ENCODE peak calls at places on chromosomes 3 and 15, in four cellular contexts. C is uterus, I is left colon, R is AG08396. Y is an unnamed sample.

GRCh38 chr3:50322386-50323091 is at the start of gene HYAL2:
- DNase-seq in C (peak; percentile 84), I (peak; percentile 53), R (no peak), Y (peak; percentile 81)

GRCh38 chr3:11423868-11424267 is 151.7 kb downstream of the ATG7 start:
- DNase-seq in C (no peak), I (no peak), R (no peak), Y (no peak)

GRCh38 chr3:72844436-72844999 is 3.7 kb downstream of the SHQ1 start:
- DNase-seq in C (no peak), I (no peak), R (no peak), Y (no peak)

GRCh38 chr3:140375002-140375401 is 302.9 kb upstream of the TRIM42 start:
- DNase-seq in C (no peak), I (no peak), R (no peak), Y (no peak)

GRCh38 chr3:10520118-10520517 is 14.7 kb upstream of the ATP2B2 start:
- DNase-seq in C (no peak), I (no peak), R (no peak), Y (peak; percentile 9)

GRCh38 chr15:34330279-34330678 is 7.3 kb downstream of the SLC12A6 start:
- DNase-seq in C (no peak), I (no peak), R (no peak), Y (no peak)

GRCh38 chr15:71826196-71826595 is 15.8 kb downstream of the NR2E3 start:
- DNase-seq in C (no peak), I (no peak), R (no peak), Y (no peak)

GRCh38 chr15:80468776-80469175 is 64.6 kb downstream of the ARNT2 start:
- DNase-seq in C (no peak), I (no peak), R (no peak), Y (no peak)

GRCh38 chr3:126433496-126434263 is 39.0 kb downstream of the CFAP100 start:
- DNase-seq in C (no peak), I (no peak), R (no peak), Y (peak; percentile 51)

GRCh38 chr3:158539414-158540014 is 31.5 kb upstream of the MLF1 start:
- DNase-seq in C (no peak), I (no peak), R (peak; percentile 19), Y (no peak)

GRCh38 chr15:71780349-71780976 is 29.9 kb upstream of the NR2E3 start:
- DNase-seq in C (peak; percentile 29), I (no peak), R (peak; percentile 63), Y (no peak)

GRCh38 chr15:90435652-90436337 is 47.8 kb downstream of the IQGAP1 start:
- DNase-seq in C (no peak), I (no peak), R (no peak), Y (no peak)

GRCh38 chr3:134600166-134600670 is 50.6 kb downstream of the KY start:
- DNase-seq in C (no peak), I (no peak), R (no peak), Y (no peak)

GRCh38 chr3:40068647-40069046 is 240.9 kb upstream of the EIF1B start:
- DNase-seq in C (no peak), I (no peak), R (no peak), Y (no peak)

GRCh38 chr15:38072007-38072506 is 137.6 kb downstream of the TMCO5A start:
- DNase-seq in C (no peak), I (no peak), R (no peak), Y (no peak)

GRCh38 chr3:143002083-143002712 is 828 bp downstream of the U2SURP start:
- DNase-seq in C (no peak), I (no peak), R (no peak), Y (no peak)

GRCh38 chr15:53586815-53587214 is 172.6 kb downstream of the WDR72 start:
- DNase-seq in C (no peak), I (peak; percentile 52), R (no peak), Y (no peak)

GRCh38 chr15:62928996-62929350 is 113.6 kb upstream of the TPM1 start:
- DNase-seq in C (no peak), I (no peak), R (peak; percentile 56), Y (no peak)

GRCh38 chr3:147210676-147211075 is 195.7 kb downstream of the ZIC4 start:
- DNase-seq in C (no peak), I (no peak), R (no peak), Y (no peak)

GRCh38 chr15:81469154-81469553 is 95.1 kb upstream of the TMC3 start:
- DNase-seq in C (no peak), I (no peak), R (no peak), Y (no peak)